ENCODE peak calls at places on chromosomes 7 and 10, in six cellular contexts. One of them, this sample, is unnamed.

GRCh38 chr10:17354781-17355180 is 99.6 kb downstream of the ST8SIA6 start:
- DNase-seq in left ventricle myocardium superior: no peak
- DNase-seq in activated T-helper 1 cell treated with anti-CD3 and anti-CD28 coated beads, Interleukin-2, amount 50 U/mL, for 16 hours: no peak
- DNase-seq in OCI-LY7: no peak
- DNase-seq in stimulated activated CD4-positive, alpha-beta T cell treated with anti-CD3 and anti-CD28 coated beads, Interleukin-1b, Interleukin-23, amount 100 ng/mL, for 1 hour: no peak
- DNase-seq in GM03348: peak; percentile 10
- DNase-seq in this sample: no peak

GRCh38 chr10:97648557-97649404 is 8.3 kb downstream of the PI4K2A start:
- DNase-seq in stimulated activated CD4-positive, alpha-beta T cell treated with anti-CD3 and anti-CD28 coated beads, Interleukin-1b, Interleukin-23, amount 100 ng/mL, for 1 hour: no peak
- DNase-seq in activated T-helper 1 cell treated with anti-CD3 and anti-CD28 coated beads, Interleukin-2, amount 50 U/mL, for 16 hours: no peak
- DNase-seq in left ventricle myocardium superior: no peak
- DNase-seq in GM03348: peak; percentile 85
- DNase-seq in OCI-LY7: no peak
- DNase-seq in this sample: no peak

GRCh38 chr10:125417605-125418004 is 257.2 kb upstream of the CTBP2 start:
- DNase-seq in stimulated activated CD4-positive, alpha-beta T cell treated with anti-CD3 and anti-CD28 coated beads, Interleukin-1b, Interleukin-23, amount 100 ng/mL, for 1 hour: no peak
- DNase-seq in GM03348: no peak
- DNase-seq in OCI-LY7: no peak
- DNase-seq in left ventricle myocardium superior: no peak
- DNase-seq in activated T-helper 1 cell treated with anti-CD3 and anti-CD28 coated beads, Interleukin-2, amount 50 U/mL, for 16 hours: no peak
- DNase-seq in this sample: no peak

GRCh38 chr7:128032605-128033235 is 1.5 kb upstream of the LRRC4 start:
- DNase-seq in OCI-LY7: no peak
- DNase-seq in GM03348: peak; percentile 60
- DNase-seq in activated T-helper 1 cell treated with anti-CD3 and anti-CD28 coated beads, Interleukin-2, amount 50 U/mL, for 16 hours: no peak
- DNase-seq in left ventricle myocardium superior: no peak
- DNase-seq in stimulated activated CD4-positive, alpha-beta T cell treated with anti-CD3 and anti-CD28 coated beads, Interleukin-1b, Interleukin-23, amount 100 ng/mL, for 1 hour: no peak
- DNase-seq in this sample: no peak

GRCh38 chr10:99507265-99507664 is 25.5 kb upstream of the NKX2-3 start:
- DNase-seq in activated T-helper 1 cell treated with anti-CD3 and anti-CD28 coated beads, Interleukin-2, amount 50 U/mL, for 16 hours: no peak
- DNase-seq in stimulated activated CD4-positive, alpha-beta T cell treated with anti-CD3 and anti-CD28 coated beads, Interleukin-1b, Interleukin-23, amount 100 ng/mL, for 1 hour: no peak
- DNase-seq in OCI-LY7: no peak
- DNase-seq in left ventricle myocardium superior: no peak
- DNase-seq in GM03348: no peak
- DNase-seq in this sample: no peak

GRCh38 chr7:157568785-157569584 is 232.2 kb downstream of the DNAJB6 start:
- DNase-seq in stimulated activated CD4-positive, alpha-beta T cell treated with anti-CD3 and anti-CD28 coated beads, Interleukin-1b, Interleukin-23, amount 100 ng/mL, for 1 hour: no peak
- DNase-seq in GM03348: peak; percentile 50
- DNase-seq in left ventricle myocardium superior: peak; percentile 68
- DNase-seq in activated T-helper 1 cell treated with anti-CD3 and anti-CD28 coated beads, Interleukin-2, amount 50 U/mL, for 16 hours: peak; percentile 8
- DNase-seq in OCI-LY7: peak; percentile 4
- DNase-seq in this sample: no peak

GRCh38 chr10:79342811-79343541 is 4.3 kb upstream of the PPIF start:
- DNase-seq in left ventricle myocardium superior: no peak
- DNase-seq in GM03348: no peak
- DNase-seq in activated T-helper 1 cell treated with anti-CD3 and anti-CD28 coated beads, Interleukin-2, amount 50 U/mL, for 16 hours: no peak
- DNase-seq in OCI-LY7: no peak
- DNase-seq in stimulated activated CD4-positive, alpha-beta T cell treated with anti-CD3 and anti-CD28 coated beads, Interleukin-1b, Interleukin-23, amount 100 ng/mL, for 1 hour: no peak
- DNase-seq in this sample: no peak

GRCh38 chr10:133091316-133091715 is 3.6 kb downstream of the ADGRA1 start:
- DNase-seq in OCI-LY7: no peak
- DNase-seq in stimulated activated CD4-positive, alpha-beta T cell treated with anti-CD3 and anti-CD28 coated beads, Interleukin-1b, Interleukin-23, amount 100 ng/mL, for 1 hour: no peak
- DNase-seq in activated T-helper 1 cell treated with anti-CD3 and anti-CD28 coated beads, Interleukin-2, amount 50 U/mL, for 16 hours: no peak
- DNase-seq in GM03348: no peak
- DNase-seq in left ventricle myocardium superior: no peak
- DNase-seq in this sample: no peak

GRCh38 chr7:135645296-135645904 is 16.9 kb upstream of the STMP1 start:
- DNase-seq in stimulated activated CD4-positive, alpha-beta T cell treated with anti-CD3 and anti-CD28 coated beads, Interleukin-1b, Interleukin-23, amount 100 ng/mL, for 1 hour: no peak
- DNase-seq in GM03348: peak; percentile 68
- DNase-seq in left ventricle myocardium superior: no peak
- DNase-seq in OCI-LY7: peak; percentile 66
- DNase-seq in activated T-helper 1 cell treated with anti-CD3 and anti-CD28 coated beads, Interleukin-2, amount 50 U/mL, for 16 hours: no peak
- DNase-seq in this sample: no peak

GRCh38 chr10:131870411-131870810 is 30.4 kb upstream of the PPP2R2D start:
- DNase-seq in OCI-LY7: no peak
- DNase-seq in activated T-helper 1 cell treated with anti-CD3 and anti-CD28 coated beads, Interleukin-2, amount 50 U/mL, for 16 hours: no peak
- DNase-seq in left ventricle myocardium superior: no peak
- DNase-seq in GM03348: no peak
- DNase-seq in stimulated activated CD4-positive, alpha-beta T cell treated with anti-CD3 and anti-CD28 coated beads, Interleukin-1b, Interleukin-23, amount 100 ng/mL, for 1 hour: no peak
- DNase-seq in this sample: no peak

GRCh38 chr10:51527806-51528205 is 171.6 kb downstream of the CSTF2T start:
- DNase-seq in activated T-helper 1 cell treated with anti-CD3 and anti-CD28 coated beads, Interleukin-2, amount 50 U/mL, for 16 hours: no peak
- DNase-seq in left ventricle myocardium superior: no peak
- DNase-seq in OCI-LY7: no peak
- DNase-seq in GM03348: no peak
- DNase-seq in stimulated activated CD4-positive, alpha-beta T cell treated with anti-CD3 and anti-CD28 coated beads, Interleukin-1b, Interleukin-23, amount 100 ng/mL, for 1 hour: no peak
- DNase-seq in this sample: no peak

GRCh38 chr7:50197547-50197946 is 104.5 kb upstream of the ZPBP start:
- DNase-seq in activated T-helper 1 cell treated with anti-CD3 and anti-CD28 coated beads, Interleukin-2, amount 50 U/mL, for 16 hours: peak; percentile 61
- DNase-seq in GM03348: no peak
- DNase-seq in left ventricle myocardium superior: no peak
- DNase-seq in OCI-LY7: no peak
- DNase-seq in stimulated activated CD4-positive, alpha-beta T cell treated with anti-CD3 and anti-CD28 coated beads, Interleukin-1b, Interleukin-23, amount 100 ng/mL, for 1 hour: peak; percentile 33
- DNase-seq in this sample: no peak

GRCh38 chr7:75818462-75818861 is 4.9 kb upstream of the CCL24 start:
- DNase-seq in OCI-LY7: no peak
- DNase-seq in GM03348: no peak
- DNase-seq in activated T-helper 1 cell treated with anti-CD3 and anti-CD28 coated beads, Interleukin-2, amount 50 U/mL, for 16 hours: no peak
- DNase-seq in stimulated activated CD4-positive, alpha-beta T cell treated with anti-CD3 and anti-CD28 coated beads, Interleukin-1b, Interleukin-23, amount 100 ng/mL, for 1 hour: no peak
- DNase-seq in left ventricle myocardium superior: no peak
- DNase-seq in this sample: no peak

GRCh38 chr10:101310528-101311439 is 43.2 kb upstream of the BTRC start:
- DNase-seq in activated T-helper 1 cell treated with anti-CD3 and anti-CD28 coated beads, Interleukin-2, amount 50 U/mL, for 16 hours: no peak
- DNase-seq in GM03348: no peak
- DNase-seq in stimulated activated CD4-positive, alpha-beta T cell treated with anti-CD3 and anti-CD28 coated beads, Interleukin-1b, Interleukin-23, amount 100 ng/mL, for 1 hour: no peak
- DNase-seq in left ventricle myocardium superior: peak; percentile 40
- DNase-seq in OCI-LY7: no peak
- DNase-seq in this sample: peak; percentile 67

GRCh38 chr7:5690931-5691461 is 90.5 kb downstream of the RNF216 start:
- DNase-seq in GM03348: no peak
- DNase-seq in OCI-LY7: no peak
- DNase-seq in activated T-helper 1 cell treated with anti-CD3 and anti-CD28 coated beads, Interleukin-2, amount 50 U/mL, for 16 hours: no peak
- DNase-seq in left ventricle myocardium superior: peak; percentile 76
- DNase-seq in stimulated activated CD4-positive, alpha-beta T cell treated with anti-CD3 and anti-CD28 coated beads, Interleukin-1b, Interleukin-23, amount 100 ng/mL, for 1 hour: no peak
- DNase-seq in this sample: no peak